ENCODE peak calls at places on chromosomes 11 and 22, in four cellular contexts. O is HepG2, A is A549, C is GM12878. U is an unnamed sample.
A peak's percentile ranks its signal among the peaks of the same experiment; 100 is the strongest.

GRCh38 chr11:21415566-21415965 is 746.2 kb downstream of the NELL1 start:
- DNase-seq in O (no peak), A (no peak), C (no peak), U (no peak)

GRCh38 chr11:46106530-46107407 is 14.5 kb downstream of the PHF21A start:
- DNase-seq in O (no peak), A (no peak), C (no peak), U (no peak)

GRCh38 chr11:100841711-100842407 is 154.8 kb downstream of the ARHGAP42 start:
- DNase-seq in O (no peak), A (no peak), C (no peak), U (no peak)

GRCh38 chr22:35312198-35313059 is 12.7 kb downstream of the TOM1 start:
- DNase-seq in O (peak; percentile 90), A (no peak), C (no peak), U (no peak)

GRCh38 chr22:50051930-50052329 is 6.2 kb downstream of the TTLL8 start:
- DNase-seq in O (no peak), A (no peak), C (no peak), U (no peak)

GRCh38 chr11:124745270-124745834 is 5.6 kb downstream of the NRGN start:
- DNase-seq in O (no peak), A (no peak), C (no peak), U (no peak)

GRCh38 chr11:44575288-44575672 is 9.8 kb downstream of the CD82 start:
- DNase-seq in O (no peak), A (no peak), C (no peak), U (no peak)

GRCh38 chr11:67630230-67630942 is 649 bp upstream of the NUDT8 start:
- DNase-seq in O (peak; percentile 92), A (peak; percentile 91), C (peak; percentile 75), U (peak; percentile 99)

GRCh38 chr11:86706341-86707131 is 34.1 kb upstream of the ME3 start:
- DNase-seq in O (peak; percentile 77), A (no peak), C (no peak), U (no peak)

GRCh38 chr11:118918686-118919280 is 6.9 kb downstream of the BCL9L start:
- DNase-seq in O (no peak), A (no peak), C (no peak), U (no peak)

GRCh38 chr11:114892381-114893197 is 214.3 kb downstream of the NXPE2 start:
- DNase-seq in O (no peak), A (peak; percentile 5), C (no peak), U (peak; percentile 61)

GRCh38 chr11:130644187-130644586 is 195.7 kb downstream of the ADAMTS15 start:
- DNase-seq in O (no peak), A (no peak), C (no peak), U (peak; percentile 55)

GRCh38 chr22:22078329-22078728 is 95.7 kb upstream of the TOP3B start:
- DNase-seq in O (no peak), A (no peak), C (no peak), U (no peak)

GRCh38 chr22:22076361-22076760 is 93.8 kb upstream of the TOP3B start:
- DNase-seq in O (no peak), A (no peak), C (no peak), U (no peak)

GRCh38 chr22:22074634-22075381 is 92.2 kb upstream of the TOP3B start:
- DNase-seq in O (no peak), A (no peak), C (no peak), U (no peak)

GRCh38 chr22:22075382-22076163 is 93.0 kb upstream of the TOP3B start:
- DNase-seq in O (no peak), A (no peak), C (no peak), U (no peak)

DNA sequence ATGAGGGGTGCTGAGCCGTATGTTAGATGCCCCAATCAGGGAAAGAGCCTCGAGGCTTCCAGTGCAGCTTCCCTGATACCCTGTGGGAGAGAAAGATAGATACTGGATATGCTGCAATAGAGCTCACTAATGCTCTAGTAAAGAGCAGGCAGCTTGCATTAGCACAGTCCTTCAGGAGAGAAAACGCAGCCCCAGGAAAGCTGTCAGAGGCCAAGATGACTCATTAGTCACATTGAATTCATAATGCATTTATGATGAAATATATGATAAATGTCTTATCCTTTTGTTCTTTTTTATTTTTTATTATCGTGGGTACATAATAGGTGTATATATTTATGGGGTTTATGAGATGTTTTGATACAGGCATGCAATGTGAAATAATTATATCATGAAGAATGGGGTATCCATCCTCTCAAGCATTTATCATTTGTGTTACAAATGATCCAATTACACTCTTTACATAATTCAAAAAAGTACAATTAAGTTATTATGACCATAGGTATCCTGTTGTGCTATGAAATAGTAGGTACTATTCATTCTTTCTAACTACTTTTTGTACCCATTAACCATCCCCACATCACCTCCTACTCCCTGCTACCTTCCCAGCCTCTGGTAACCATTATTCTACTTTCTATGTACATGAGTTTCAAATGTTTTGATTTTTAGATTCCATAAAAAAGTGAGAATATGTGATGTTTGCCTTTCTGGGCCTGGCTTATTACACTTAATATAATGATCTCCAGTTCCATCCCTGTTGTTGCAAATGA is 94.5 kb upstream of the TOP3B start:
- DNase-seq in O (no peak), A (no peak), C (no peak), U (no peak)
- TF ChIP-seq ESRRA in O (no peak), A (no peak), C (no peak), U (no peak)

GRCh38 chr11:129589190-129589589 is 213.5 kb downstream of the BARX2 start:
- DNase-seq in O (no peak), A (no peak), C (no peak), U (peak; percentile 17)
- TF ChIP-seq ESRRA in O (no peak), A (no peak), C (no peak), U (no peak)

DNA sequence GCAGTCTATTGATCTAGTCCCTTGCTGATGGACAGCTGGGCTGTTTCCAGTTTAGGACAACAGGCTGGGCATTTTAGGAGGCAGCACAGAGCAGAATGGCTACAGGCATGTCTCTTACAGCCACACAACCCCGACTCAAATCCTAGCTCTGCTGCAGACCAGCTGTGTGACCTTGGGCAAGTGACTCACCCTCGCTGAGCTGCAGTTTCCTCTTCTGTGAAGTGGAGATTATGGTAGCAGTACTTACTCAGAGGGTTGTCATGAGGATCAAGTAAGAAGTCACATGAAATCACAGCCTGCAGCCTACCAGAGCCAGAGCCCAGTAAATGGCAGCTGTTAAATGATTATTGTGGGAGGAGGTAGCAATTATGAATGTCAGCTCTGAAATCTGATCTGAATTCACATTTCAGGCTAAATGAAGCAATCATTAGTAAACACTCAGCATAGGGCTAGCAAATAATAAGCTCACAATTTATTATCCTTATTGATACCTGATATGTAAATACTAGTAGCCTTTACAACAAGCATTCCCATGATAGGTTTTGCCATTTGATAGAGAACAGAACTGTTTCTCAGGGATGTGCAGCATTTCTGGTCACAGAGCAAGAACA is 58.9 kb downstream of the MYEOV start:
- DNase-seq in O (no peak), A (peak; percentile 60), C (no peak), U (no peak)
- TF ChIP-seq ESRRA in O (no peak), A (no peak), C (no peak), U (no peak)

GRCh38 chr11:2462092-2462985 is 17.5 kb downstream of the KCNQ1 start:
- DNase-seq in O (no peak), A (no peak), C (no peak), U (no peak)
- TF ChIP-seq ESRRA in O (no peak), A (no peak), C (no peak), U (no peak)

GRCh38 chr11:73149105-73149504 is 7.0 kb upstream of the FCHSD2 start:
- DNase-seq in O (no peak), A (no peak), C (no peak), U (no peak)
- TF ChIP-seq ESRRA in O (no peak), A (no peak), C (no peak), U (no peak)

GRCh38 chr11:59545179-59546020 is 34.1 kb downstream of the OR4D9 start:
- DNase-seq in O (no peak), A (peak; percentile 76), C (no peak), U (no peak)
- TF ChIP-seq ESRRA in O (no peak), A (no peak), C (no peak), U (no peak)

GRCh38 chr11:35786188-35786587 is 123.6 kb downstream of the TRIM44 start:
- DNase-seq in O (no peak), A (no peak), C (no peak), U (no peak)

GRCh38 chr11:35786918-35787557 is 124.5 kb downstream of the TRIM44 start:
- DNase-seq in O (no peak), A (no peak), C (no peak), U (peak; percentile 17)

GRCh38 chr11:35783803-35784202 is 121.2 kb downstream of the TRIM44 start:
- DNase-seq in O (no peak), A (no peak), C (no peak), U (no peak)

GRCh38 chr11:35784699-35785098 is 122.1 kb downstream of the TRIM44 start:
- DNase-seq in O (no peak), A (no peak), C (no peak), U (no peak)

DNA sequence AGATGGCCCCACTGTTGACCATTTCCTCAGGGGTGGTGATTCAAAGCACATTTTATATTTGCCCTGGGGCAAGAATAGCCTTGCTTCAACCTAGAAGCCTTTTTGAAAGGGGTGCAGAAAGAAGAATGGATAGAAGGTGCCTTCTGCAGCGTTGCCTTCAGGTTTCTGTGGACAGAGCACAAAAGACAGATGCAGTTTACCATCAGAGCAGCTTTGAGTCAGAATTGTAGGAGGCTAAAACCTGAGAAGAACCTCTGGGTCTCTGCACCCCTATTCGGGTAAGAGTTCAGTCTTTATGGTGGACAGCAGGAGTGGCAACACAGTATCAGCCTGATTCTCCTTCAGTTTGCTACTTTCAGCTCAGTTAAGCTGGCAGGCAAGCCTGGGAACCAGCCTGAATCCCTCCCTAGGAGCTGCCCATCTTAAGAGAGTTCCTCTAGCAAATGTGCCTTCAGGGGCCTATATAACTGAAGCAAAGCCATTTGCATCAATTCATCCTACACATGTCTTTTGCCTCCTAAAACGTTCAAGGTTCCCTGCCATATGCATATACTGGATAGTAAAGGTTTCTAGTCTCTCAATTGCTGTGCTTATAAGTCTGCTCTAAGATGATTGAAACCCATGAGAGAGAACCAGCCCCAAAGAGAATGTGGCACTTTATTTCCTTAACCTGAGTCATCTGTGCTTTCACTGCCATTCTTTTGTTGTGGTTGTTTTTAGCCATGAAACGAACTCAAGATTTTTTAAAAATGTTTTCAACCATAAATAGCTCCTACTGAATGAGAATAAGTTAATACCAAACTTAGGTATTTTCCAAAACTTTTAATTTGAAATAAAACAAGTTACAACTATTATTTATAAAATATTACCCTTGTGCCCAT is 123.0 kb downstream of the TRIM44 start:
- DNase-seq in O (no peak), A (no peak), C (peak; percentile 43), U (no peak)
- TF ChIP-seq ESRRA in O (no peak), A (no peak), C (no peak), U (no peak)

DNA sequence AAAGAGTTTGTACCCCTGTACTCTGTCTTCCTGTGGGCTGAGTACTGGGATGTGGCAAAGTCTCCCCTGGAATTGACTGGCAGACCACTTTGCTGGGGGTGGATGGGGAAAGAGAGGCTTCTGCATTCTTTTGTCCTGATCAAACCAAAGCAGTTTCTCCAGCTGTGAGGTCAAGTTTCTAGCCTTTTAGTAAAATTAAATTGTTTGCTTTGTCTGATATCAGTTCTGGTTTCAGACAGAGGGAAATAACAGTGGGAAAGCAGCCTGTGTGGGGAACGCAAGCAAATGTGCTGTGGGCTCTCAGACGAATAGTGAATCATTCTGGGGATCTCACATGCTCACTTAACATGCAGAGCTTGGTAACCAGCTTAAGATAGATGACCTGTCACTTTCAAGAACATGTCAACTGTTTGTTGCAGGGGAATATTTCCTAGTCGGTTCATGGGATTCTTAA is 151.6 kb downstream of the FAT3 start:
- DNase-seq in O (no peak), A (no peak), C (no peak), U (no peak)
- TF ChIP-seq ESRRA in O (no peak), A (no peak), C (no peak), U (no peak)